ENCODE peak calls at places on chromosome 2, in eight cellular contexts. I is upper lobe of right lung; Y is T follicular helper cell; K is mammary epithelial cell; S is Calu3; O is AG04449; U is activated T-helper 1 cell treated with anti-CD3 and anti-CD28 coated beads, Interleukin-2, amount 50 U/mL, for 16 hours; D is GM12864. A is an unnamed sample.
A peak's percentile ranks its signal among the peaks of the same experiment; 100 is the strongest.

GRCh38 chr2:23028106-23028505 is 356.9 kb upstream of the KLHL29 start:
- DNase-seq in D (no peak), K (no peak), Y (no peak), I (no peak), S (no peak), U (no peak), O (no peak), A (no peak)

GRCh38 chr2:161237397-161238263 is 70.6 kb upstream of the PSMD14 start:
- DNase-seq in S (peak; percentile 29), O (no peak), I (peak; percentile 73), Y (peak; percentile 44), U (no peak), K (peak; percentile 33), D (no peak), A (peak; percentile 25)

GRCh38 chr2:45260946-45261345 is 251.7 kb upstream of the SIX2 start:
- DNase-seq in K (no peak), O (no peak), D (no peak), I (no peak), U (no peak), Y (no peak), S (no peak), A (no peak)

GRCh38 chr2:33317369-33318015 is 159.0 kb upstream of the RASGRP3 start:
- DNase-seq in S (no peak), K (no peak), Y (no peak), D (no peak), O (no peak), I (no peak), U (no peak), A (peak; percentile 33)

GRCh38 chr2:113195923-113196501 is 22.2 kb downstream of the PSD4 start:
- DNase-seq in U (no peak), I (no peak), Y (no peak), D (no peak), K (no peak), O (no peak), S (no peak), A (no peak)

GRCh38 chr2:44100351-44100750 is 68.3 kb upstream of the PPM1B start:
- DNase-seq in Y (no peak), D (no peak), O (peak; percentile 54), U (no peak), I (no peak), K (peak; percentile 86), S (peak; percentile 68), A (no peak)

GRCh38 chr2:116706381-116706780 is 1108.1 kb upstream of the DDX18 start:
- DNase-seq in I (no peak), D (no peak), K (no peak), Y (no peak), U (no peak), O (no peak), S (no peak), A (no peak)

GRCh38 chr2:39805936-39806608 is 27.0 kb upstream of the THUMPD2 start:
- DNase-seq in I (no peak), K (peak; percentile 51), D (no peak), S (no peak), Y (no peak), O (peak; percentile 4), U (no peak), A (no peak)

GRCh38 chr2:109689973-109690372 is 75.8 kb downstream of the SOWAHC start:
- DNase-seq in O (no peak), S (no peak), D (no peak), I (no peak), U (no peak), Y (no peak), K (no peak), A (no peak)

GRCh38 chr2:167293172-167293781 is 405.0 kb downstream of the XIRP2 start:
- DNase-seq in D (no peak), U (no peak), Y (no peak), S (peak; percentile 14), O (no peak), I (peak; percentile 64), K (peak; percentile 20), A (no peak)

GRCh38 chr2:241009601-241010530 is 11.4 kb downstream of the SNED1 start:
- DNase-seq in U (no peak), D (no peak), O (peak; percentile 17), Y (no peak), S (peak; percentile 30), K (peak; percentile 35), I (peak; percentile 82), A (peak; percentile 41)

GRCh38 chr2:80326214-80326613 is 21.7 kb upstream of the LRRTM1 start:
- DNase-seq in Y (no peak), I (no peak), S (no peak), D (no peak), O (no peak), K (no peak), U (no peak), A (no peak)